ENCODE peak calls at places on chromosomes 7 and 10, in ten cellular contexts. Z is foreskin fibroblast; H is mesothelial cell of epicardium; V is choroid plexus epithelial cell; S is CD4-positive, alpha-beta T cell; Q is coronary artery; W is kidney; G is fibroblast of lung; B is fibroblast of mammary gland; T is GM10248. P is an unnamed sample.

GRCh38 chr7:133586253-133586652 is 333.4 kb downstream of the EXOC4 start:
- DNase-seq in Z (no peak), H (no peak), V (no peak), S (no peak), Q (no peak), W (no peak), G (no peak), B (no peak), T (no peak), P (no peak)

GRCh38 chr10:2920638-2921037 is 146.7 kb upstream of the PFKP start:
- DNase-seq in Z (no peak), H (no peak), V (no peak), S (no peak), Q (no peak), W (no peak), G (no peak), B (no peak), T (no peak), P (no peak)

GRCh38 chr7:111029574-111030357 is 61.2 kb upstream of the LRRN3 start:
- DNase-seq in Z (peak), H (no peak), V (peak), S (no peak), Q (no peak), W (no peak), G (peak), B (peak), T (no peak), P (peak)

GRCh38 chr10:106571216-106571954 is 593.1 kb downstream of the SORCS1 start:
- DNase-seq in Z (peak), H (no peak), V (peak), S (no peak), Q (no peak), W (no peak), G (peak), B (peak), T (no peak), P (peak)

GRCh38 chr7:115340828-115341227 is 418.9 kb downstream of the MDFIC start:
- DNase-seq in Z (peak), H (no peak), V (peak), S (no peak), Q (no peak), W (no peak), G (peak), B (peak), T (no peak), P (no peak)

GRCh38 chr7:5773661-5774086 is 7.8 kb downstream of the RNF216 start:
- DNase-seq in Z (peak), H (no peak), V (peak), S (no peak), Q (no peak), W (no peak), G (peak), B (peak), T (no peak), P (no peak)

GRCh38 chr7:158416283-158416933 is 171.2 kb downstream of the PTPRN2 start:
- DNase-seq in Z (no peak), H (no peak), V (peak), S (no peak), Q (no peak), W (no peak), G (no peak), B (no peak), T (no peak), P (no peak)

GRCh38 chr7:31512166-31512565 is 1.7 kb upstream of the ITPRID1 start:
- DNase-seq in Z (no peak), H (no peak), V (no peak), S (no peak), Q (no peak), W (no peak), G (no peak), B (no peak), T (no peak), P (no peak)

GRCh38 chr7:40569326-40569725 is 434.5 kb downstream of the SUGCT start:
- DNase-seq in Z (no peak), H (no peak), V (no peak), S (no peak), Q (no peak), W (no peak), G (no peak), B (no peak), T (no peak), P (no peak)

GRCh38 chr7:36749282-36749960 is 25.1 kb upstream of the AOAH start:
- DNase-seq in Z (no peak), H (no peak), V (peak), S (no peak), Q (no peak), W (no peak), G (peak), B (peak), T (no peak), P (no peak)

GRCh38 chr10:35063837-35064454 is 26.2 kb downstream of the CUL2 start:
- DNase-seq in Z (no peak), H (no peak), V (no peak), S (no peak), Q (no peak), W (no peak), G (no peak), B (no peak), T (no peak), P (no peak)

GRCh38 chr10:87842776-87843497 is 20.4 kb downstream of the KLLN start:
- DNase-seq in Z (peak), H (no peak), V (peak), S (no peak), Q (no peak), W (no peak), G (peak), B (peak), T (no peak), P (no peak)

GRCh38 chr7:117929217-117929616 is 56.0 kb upstream of the CTTNBP2 start:
- DNase-seq in Z (no peak), H (no peak), V (no peak), S (no peak), Q (no peak), W (no peak), G (no peak), B (no peak), T (no peak), P (no peak)

GRCh38 chr10:66852811-66853210 is 73.0 kb upstream of the LRRTM3 start:
- DNase-seq in Z (no peak), H (no peak), V (no peak), S (no peak), Q (no peak), W (no peak), G (no peak), B (no peak), T (no peak), P (no peak)

GRCh38 chr7:25239888-25240287 is 11.6 kb upstream of the NPVF start:
- DNase-seq in Z (no peak), H (no peak), V (no peak), S (no peak), Q (no peak), W (no peak), G (no peak), B (no peak), T (no peak), P (no peak)

GRCh38 chr7:2800923-2801682 is 43.0 kb downstream of the GNA12 start:
- DNase-seq in Z (no peak), H (no peak), V (peak), S (no peak), Q (peak), W (no peak), G (peak), B (peak), T (no peak), P (no peak)

GRCh38 chr7:70406419-70407189 is 725.3 kb upstream of the GALNT17 start:
- DNase-seq in Z (no peak), H (no peak), V (no peak), S (no peak), Q (no peak), W (no peak), G (peak), B (peak), T (no peak), P (no peak)

GRCh38 chr10:77165445-77166316 is 471.9 kb downstream of the KCNMA1 start:
- DNase-seq in Z (peak), H (no peak), V (peak), S (peak), Q (no peak), W (no peak), G (peak), B (peak), T (peak), P (peak)

GRCh38 chr10:97633921-97634320 is 621 bp upstream of the MORN4 start:
- DNase-seq in Z (peak), H (no peak), V (peak), S (no peak), Q (no peak), W (no peak), G (no peak), B (no peak), T (no peak), P (no peak)

GRCh38 chr7:35258891-35259537 is 5.1 kb upstream of the TBX20 start:
- DNase-seq in Z (no peak), H (no peak), V (no peak), S (no peak), Q (no peak), W (no peak), G (no peak), B (no peak), T (no peak), P (no peak)

DNA sequence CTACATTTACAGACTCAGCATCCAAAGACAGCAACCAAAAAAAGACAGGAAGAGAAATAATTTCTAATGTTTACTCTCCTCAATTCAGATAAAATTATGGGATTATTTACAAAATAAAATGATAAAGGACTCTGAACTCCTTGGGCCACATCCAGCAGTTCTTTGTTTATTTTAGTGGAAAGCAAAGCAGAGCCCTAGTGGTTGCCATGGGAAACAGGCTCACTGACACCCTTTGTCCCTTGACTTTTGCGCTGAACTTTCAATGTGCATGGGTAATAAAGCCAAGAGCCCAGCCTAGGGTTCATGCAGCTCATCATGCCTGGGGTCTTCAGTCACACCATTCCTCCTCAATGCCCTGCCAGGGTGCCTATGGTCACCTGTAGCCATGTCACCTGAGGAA is 442.6 kb upstream of the IGFBP3 start:
- DNase-seq in Z (no peak), H (no peak), V (no peak), S (no peak), Q (no peak), W (no peak), G (no peak), B (no peak), T (no peak), P (no peak)
- TF ChIP-seq CTCF in Z (no peak), H (no peak), V (peak), S (no peak), Q (no peak), W (no peak), G (no peak), B (no peak), T (no peak), P (no peak)

DNA sequence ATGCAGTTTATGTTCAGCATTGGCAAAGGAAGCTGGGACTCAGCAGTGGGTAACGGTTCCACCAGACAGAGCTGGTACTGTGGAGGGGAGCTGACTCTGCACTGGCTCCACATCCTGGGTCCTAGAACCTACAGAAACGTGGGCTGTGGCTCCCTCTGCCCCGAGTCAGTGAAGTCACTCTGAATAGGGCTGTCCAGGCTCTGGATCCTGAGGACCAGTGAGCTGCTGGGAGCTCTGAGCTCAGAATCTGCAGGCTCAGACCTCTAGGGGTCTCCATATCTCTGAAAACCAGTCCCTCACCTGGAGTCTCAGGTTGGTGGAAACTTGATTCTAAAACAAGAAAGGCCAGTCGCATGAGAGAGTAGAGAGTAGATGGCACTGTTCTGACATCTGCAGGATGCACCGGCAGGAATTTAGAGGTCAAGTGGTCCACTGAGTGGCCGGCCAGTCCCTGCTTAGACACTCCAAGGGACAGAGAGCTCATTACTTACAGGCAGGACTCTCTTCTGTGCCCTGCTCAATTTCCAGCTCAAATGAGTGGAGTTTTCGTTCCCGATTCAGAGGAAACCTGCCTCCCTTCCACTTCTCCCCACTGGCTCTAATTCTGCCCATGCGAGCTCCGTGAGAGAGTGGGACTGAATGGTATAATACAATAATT is 18.6 kb downstream of the NPFFR1 start:
- DNase-seq in Z (no peak), H (no peak), V (peak), S (no peak), Q (peak), W (no peak), G (no peak), B (no peak), T (peak), P (peak)
- TF ChIP-seq CTCF in Z (no peak), H (no peak), V (peak), S (no peak), Q (no peak), W (peak), G (no peak), B (no peak), T (peak), P (peak)

DNA sequence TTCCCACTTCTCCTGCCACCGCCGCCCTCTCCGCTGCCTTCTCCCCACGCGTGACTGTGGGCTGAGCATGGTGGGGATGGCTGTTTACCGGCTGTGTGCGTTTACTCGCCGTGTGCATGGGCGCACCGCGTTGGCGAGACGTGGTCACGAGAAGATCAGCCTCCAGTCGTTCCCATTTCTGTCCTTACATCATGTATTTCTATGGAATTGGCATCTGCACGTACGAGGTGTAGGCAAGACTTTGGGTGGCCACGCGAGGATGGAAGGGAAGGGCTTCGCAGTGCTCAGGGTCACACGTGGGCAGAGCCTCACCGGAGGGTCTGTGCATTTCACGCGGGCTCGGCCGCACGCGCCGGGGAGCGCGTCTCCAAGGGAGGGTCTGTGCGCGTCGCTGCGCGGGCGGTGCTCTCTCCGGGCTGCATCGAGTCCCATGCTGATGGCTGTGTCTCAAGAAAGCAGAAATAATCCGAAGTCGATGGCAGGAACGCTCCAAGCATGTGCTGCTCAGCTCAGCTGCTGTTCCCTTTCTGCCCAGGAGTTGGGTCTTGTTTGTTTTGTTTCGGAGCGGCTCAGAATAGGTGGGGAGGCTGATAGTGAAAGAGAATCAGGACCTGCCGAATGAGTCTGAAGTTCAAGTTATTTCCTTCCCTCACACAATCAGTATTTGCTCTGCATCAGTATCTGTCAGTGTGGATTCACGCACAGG is 973 bp downstream of the CAMK1D start:
- DNase-seq in Z (peak), H (no peak), V (peak), S (peak), Q (peak), W (peak), G (peak), B (no peak), T (peak), P (peak)
- TF ChIP-seq CTCF in Z (no peak), H (no peak), V (peak), S (no peak), Q (no peak), W (no peak), G (no peak), B (no peak), T (no peak), P (no peak)

GRCh38 chr10:1120761-1121160 is 64.6 kb downstream of the WDR37 start:
- DNase-seq in Z (no peak), H (no peak), V (no peak), S (no peak), Q (peak), W (no peak), G (peak), B (no peak), T (no peak), P (no peak)
- TF ChIP-seq CTCF in Z (no peak), H (no peak), V (no peak), S (no peak), Q (no peak), W (no peak), G (no peak), B (no peak), T (no peak), P (no peak)

GRCh38 chr10:62990126-62990525 is 143.0 kb upstream of the NRBF2 start:
- DNase-seq in Z (no peak), H (no peak), V (peak), S (no peak), Q (no peak), W (no peak), G (no peak), B (peak), T (no peak), P (no peak)

GRCh38 chr10:62980697-62981495 is 152.2 kb upstream of the NRBF2 start:
- DNase-seq in Z (no peak), H (no peak), V (no peak), S (no peak), Q (no peak), W (no peak), G (peak), B (peak), T (no peak), P (no peak)

DNA sequence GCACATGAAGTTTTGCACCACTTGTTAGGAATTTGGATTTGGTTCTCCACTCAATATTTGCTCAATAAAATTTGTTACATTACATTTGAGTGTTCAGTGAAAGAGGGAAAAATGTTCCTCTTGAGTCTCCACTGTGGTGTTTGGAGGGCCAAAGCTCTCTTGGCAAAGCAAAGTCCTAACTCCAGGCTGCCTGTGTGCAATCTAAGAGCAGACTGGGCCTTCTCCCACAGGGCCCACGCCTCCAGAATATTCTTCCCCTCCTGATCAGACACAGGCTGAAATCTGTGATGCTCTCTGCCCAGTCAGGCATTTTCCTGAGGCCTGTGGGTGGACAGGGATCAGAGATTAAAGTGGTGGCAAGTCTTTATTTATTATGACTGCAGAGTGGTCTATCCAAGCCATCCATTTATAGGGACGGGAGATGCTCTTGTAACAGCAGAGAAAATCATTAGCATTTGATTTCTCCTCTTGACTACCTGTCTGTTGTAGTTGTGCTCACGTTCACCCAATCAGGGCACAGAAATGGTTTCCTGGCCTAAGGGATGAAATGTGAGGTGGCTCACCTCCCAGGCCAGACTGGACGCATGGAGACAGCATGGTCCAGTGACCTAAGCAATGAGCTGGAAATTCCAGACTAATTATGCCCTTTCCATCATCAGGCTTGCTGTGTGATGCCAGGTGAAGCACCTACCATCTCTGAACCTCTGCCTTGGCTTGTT is 147.2 kb upstream of the NRBF2 start:
- DNase-seq in Z (no peak), H (no peak), V (no peak), S (no peak), Q (no peak), W (no peak), G (no peak), B (no peak), T (no peak), P (no peak)
- TF ChIP-seq CTCF in Z (no peak), H (no peak), V (no peak), S (no peak), Q (no peak), W (no peak), G (no peak), B (no peak), T (no peak), P (no peak)

DNA sequence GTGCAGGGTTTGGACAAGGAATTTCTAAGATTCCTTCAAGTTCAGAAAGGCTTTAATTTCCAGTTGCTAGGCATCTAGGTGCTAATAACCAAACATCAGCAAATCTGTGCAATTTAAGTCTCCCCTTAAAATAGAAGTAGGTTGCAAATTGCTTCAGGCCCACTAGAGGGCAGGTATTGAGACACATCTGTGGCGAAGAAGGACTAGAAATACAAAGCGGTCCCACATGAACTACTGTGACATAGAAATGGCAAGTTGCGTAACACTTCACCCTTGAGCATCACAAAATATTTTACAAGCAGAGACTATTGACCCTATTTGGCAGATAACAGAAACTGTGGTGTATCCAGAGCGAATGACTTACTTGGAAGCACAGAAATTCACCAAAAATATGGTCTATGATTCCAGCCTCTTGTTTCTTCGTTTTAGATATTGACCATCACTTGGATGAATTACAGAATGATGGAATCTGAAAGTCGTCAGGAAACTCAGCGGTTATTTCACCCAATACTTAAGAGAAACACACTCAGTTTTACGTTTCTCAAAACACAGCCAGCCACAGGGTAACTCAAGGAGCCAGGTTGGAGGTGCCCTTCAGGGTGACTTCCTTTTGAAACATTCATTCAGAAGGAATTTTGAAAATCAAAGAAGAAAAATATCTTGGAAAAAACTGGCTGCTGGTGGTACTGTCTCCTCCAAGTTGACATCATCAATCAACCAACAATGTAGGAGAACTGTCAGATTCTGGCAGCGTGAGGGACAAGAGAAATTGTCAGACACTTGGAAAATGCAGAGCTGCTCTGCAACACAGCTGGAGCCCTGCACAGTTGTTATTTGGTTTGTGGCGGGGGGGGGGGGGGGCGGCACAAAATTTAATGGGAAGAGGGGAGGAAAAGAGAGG is 256.3 kb upstream of the MINDY3 start:
- DNase-seq in Z (no peak), H (no peak), V (peak), S (no peak), Q (no peak), W (no peak), G (no peak), B (peak), T (peak), P (peak)
- TF ChIP-seq CTCF in Z (peak), H (peak), V (peak), S (no peak), Q (no peak), W (peak), G (peak), B (peak), T (peak), P (peak)

GRCh38 chr7:143504937-143505297 is 27.2 kb downstream of the TAS2R41 start:
- DNase-seq in Z (no peak), H (no peak), V (peak), S (no peak), Q (no peak), W (no peak), G (no peak), B (no peak), T (no peak), P (no peak)
- TF ChIP-seq CTCF in Z (no peak), H (no peak), V (peak), S (no peak), Q (no peak), W (no peak), G (peak), B (no peak), T (no peak), P (no peak)